ENCODE peak calls at places on chromosome 12, in five cellular contexts. One of them, this sample, is unnamed.
A peak's percentile ranks its signal among the peaks of the same experiment; 100 is the strongest.

GRCh38 chr12:69739287-69740191 is 879 bp downstream of the RAB3IP start:
- DNase-seq in colonic mucosa: peak; percentile 73
- DNase-seq in AG04449: no peak
- DNase-seq in breast epithelium: peak; percentile 57
- DNase-seq in mesothelial cell of epicardium: peak; percentile 42
- DNase-seq in this sample: peak; percentile 66

GRCh38 chr12:84507914-84508313 is 404.7 kb downstream of the SLC6A15 start:
- DNase-seq in colonic mucosa: no peak
- DNase-seq in AG04449: no peak
- DNase-seq in breast epithelium: no peak
- DNase-seq in mesothelial cell of epicardium: no peak
- DNase-seq in this sample: peak; percentile 7

GRCh38 chr12:91811481-91812287 is 334.0 kb downstream of the BTG1 start:
- DNase-seq in colonic mucosa: peak; percentile 87
- DNase-seq in AG04449: no peak
- DNase-seq in breast epithelium: peak; percentile 61
- DNase-seq in mesothelial cell of epicardium: peak; percentile 23
- DNase-seq in this sample: peak; percentile 60

GRCh38 chr12:93336344-93336743 is 41.4 kb upstream of the NUDT4 start:
- DNase-seq in colonic mucosa: no peak
- DNase-seq in AG04449: peak; percentile 47
- DNase-seq in breast epithelium: no peak
- DNase-seq in mesothelial cell of epicardium: no peak
- DNase-seq in this sample: no peak

GRCh38 chr12:57212701-57213067 is 3.9 kb upstream of the NXPH4 start:
- DNase-seq in colonic mucosa: no peak
- DNase-seq in AG04449: no peak
- DNase-seq in breast epithelium: no peak
- DNase-seq in mesothelial cell of epicardium: no peak
- DNase-seq in this sample: no peak

GRCh38 chr12:92593734-92594402 is 108.9 kb upstream of the PLEKHG7 start:
- DNase-seq in colonic mucosa: peak; percentile 19
- DNase-seq in AG04449: peak; percentile 91
- DNase-seq in breast epithelium: no peak
- DNase-seq in mesothelial cell of epicardium: no peak
- DNase-seq in this sample: peak; percentile 13

GRCh38 chr12:93946542-93947150 is 201.7 kb upstream of the PLXNC1 start:
- DNase-seq in colonic mucosa: no peak
- DNase-seq in AG04449: no peak
- DNase-seq in breast epithelium: no peak
- DNase-seq in mesothelial cell of epicardium: no peak
- DNase-seq in this sample: no peak

GRCh38 chr12:43147893-43148292 is 404.1 kb downstream of the ADAMTS20 start:
- DNase-seq in colonic mucosa: no peak
- DNase-seq in AG04449: no peak
- DNase-seq in breast epithelium: no peak
- DNase-seq in mesothelial cell of epicardium: no peak
- DNase-seq in this sample: no peak

GRCh38 chr12:114625294-114625851 is 58.6 kb downstream of the TBX3 start:
- DNase-seq in colonic mucosa: peak; percentile 41
- DNase-seq in AG04449: no peak
- DNase-seq in breast epithelium: no peak
- DNase-seq in mesothelial cell of epicardium: peak; percentile 43
- DNase-seq in this sample: peak; percentile 30

GRCh38 chr12:123243851-123244250 is 10.6 kb downstream of the MTRFR start:
- DNase-seq in colonic mucosa: no peak
- DNase-seq in AG04449: no peak
- DNase-seq in breast epithelium: no peak
- DNase-seq in mesothelial cell of epicardium: no peak
- DNase-seq in this sample: no peak

GRCh38 chr12:82746668-82747067 is 60.0 kb downstream of the TMTC2 start:
- DNase-seq in colonic mucosa: no peak
- DNase-seq in AG04449: no peak
- DNase-seq in breast epithelium: no peak
- DNase-seq in mesothelial cell of epicardium: no peak
- DNase-seq in this sample: no peak

GRCh38 chr12:122523280-122523679 is 3.5 kb downstream of the RSRC2 start:
- DNase-seq in colonic mucosa: no peak
- DNase-seq in AG04449: no peak
- DNase-seq in breast epithelium: no peak
- DNase-seq in mesothelial cell of epicardium: no peak
- DNase-seq in this sample: no peak

GRCh38 chr12:54277823-54278276 is 2.1 kb downstream of the CBX5 start:
- DNase-seq in colonic mucosa: no peak
- DNase-seq in AG04449: no peak
- DNase-seq in breast epithelium: no peak
- DNase-seq in mesothelial cell of epicardium: no peak
- DNase-seq in this sample: no peak

GRCh38 chr12:47704719-47705118 is 1.1 kb downstream of the RPAP3 start:
- DNase-seq in colonic mucosa: no peak
- DNase-seq in AG04449: no peak
- DNase-seq in breast epithelium: no peak
- DNase-seq in mesothelial cell of epicardium: no peak
- DNase-seq in this sample: no peak

GRCh38 chr12:91180577-91180976 is 2.0 kb downstream of the DCN start:
- DNase-seq in colonic mucosa: no peak
- DNase-seq in AG04449: peak; percentile 66
- DNase-seq in breast epithelium: no peak
- DNase-seq in mesothelial cell of epicardium: no peak
- DNase-seq in this sample: no peak

GRCh38 chr12:22494319-22494718 is 50.0 kb downstream of the C2CD5 start:
- DNase-seq in colonic mucosa: no peak
- DNase-seq in AG04449: no peak
- DNase-seq in breast epithelium: no peak
- DNase-seq in mesothelial cell of epicardium: no peak
- DNase-seq in this sample: no peak

GRCh38 chr12:108399514-108399913 is 60.4 kb upstream of the CMKLR1 start:
- DNase-seq in colonic mucosa: no peak
- DNase-seq in AG04449: no peak
- DNase-seq in breast epithelium: no peak
- DNase-seq in mesothelial cell of epicardium: no peak
- DNase-seq in this sample: peak; percentile 50

GRCh38 chr12:122182887-122183587 is at the start of gene LRRC43:
- DNase-seq in colonic mucosa: peak; percentile 41
- DNase-seq in AG04449: no peak
- DNase-seq in breast epithelium: no peak
- DNase-seq in mesothelial cell of epicardium: no peak
- DNase-seq in this sample: peak; percentile 66

GRCh38 chr12:42652048-42652447 is 62.5 kb upstream of the PRICKLE1 start:
- DNase-seq in colonic mucosa: no peak
- DNase-seq in AG04449: no peak
- DNase-seq in breast epithelium: no peak
- DNase-seq in mesothelial cell of epicardium: no peak
- DNase-seq in this sample: no peak

GRCh38 chr12:124478985-124479645 is 88.3 kb downstream of the NCOR2 start:
- DNase-seq in colonic mucosa: no peak
- DNase-seq in AG04449: no peak
- DNase-seq in breast epithelium: no peak
- DNase-seq in mesothelial cell of epicardium: no peak
- DNase-seq in this sample: no peak

GRCh38 chr12:57276935-57277563 is 26.1 kb upstream of the STAC3 start:
- DNase-seq in colonic mucosa: peak; percentile 34
- DNase-seq in AG04449: no peak
- DNase-seq in breast epithelium: no peak
- DNase-seq in mesothelial cell of epicardium: no peak
- DNase-seq in this sample: peak; percentile 48

GRCh38 chr12:43655586-43655985 is 103.0 kb downstream of the PUS7L start:
- DNase-seq in colonic mucosa: no peak
- DNase-seq in AG04449: no peak
- DNase-seq in breast epithelium: no peak
- DNase-seq in mesothelial cell of epicardium: no peak
- DNase-seq in this sample: no peak

GRCh38 chr12:53251477-53252348 is 16.4 kb upstream of the ESPL1 start:
- DNase-seq in colonic mucosa: peak; percentile 79
- DNase-seq in AG04449: no peak
- DNase-seq in breast epithelium: peak; percentile 76
- DNase-seq in mesothelial cell of epicardium: peak; percentile 71
- DNase-seq in this sample: peak; percentile 87

GRCh38 chr12:42385341-42385841 is 59.4 kb downstream of the PPHLN1 start:
- DNase-seq in colonic mucosa: no peak
- DNase-seq in AG04449: no peak
- DNase-seq in breast epithelium: no peak
- DNase-seq in mesothelial cell of epicardium: no peak
- DNase-seq in this sample: no peak

GRCh38 chr12:49557917-49558215 is 10.1 kb downstream of the MCRS1 start:
- DNase-seq in colonic mucosa: no peak
- DNase-seq in AG04449: no peak
- DNase-seq in breast epithelium: no peak
- DNase-seq in mesothelial cell of epicardium: no peak
- DNase-seq in this sample: no peak

GRCh38 chr12:121866331-121866730 is 7.7 kb upstream of the HPD start:
- DNase-seq in colonic mucosa: no peak
- DNase-seq in AG04449: no peak
- DNase-seq in breast epithelium: no peak
- DNase-seq in mesothelial cell of epicardium: no peak
- DNase-seq in this sample: no peak

GRCh38 chr12:129202109-129202814 is 349.0 kb downstream of the GLT1D1 start:
- DNase-seq in colonic mucosa: no peak
- DNase-seq in AG04449: no peak
- DNase-seq in breast epithelium: no peak
- DNase-seq in mesothelial cell of epicardium: no peak
- DNase-seq in this sample: no peak

GRCh38 chr12:22443379-22444316 is 100.7 kb downstream of the C2CD5 start:
- DNase-seq in colonic mucosa: peak; percentile 62
- DNase-seq in AG04449: peak; percentile 17
- DNase-seq in breast epithelium: peak; percentile 55
- DNase-seq in mesothelial cell of epicardium: no peak
- DNase-seq in this sample: peak; percentile 67

GRCh38 chr12:39824505-39825198 is 205.0 kb upstream of the ABCD2 start:
- DNase-seq in colonic mucosa: no peak
- DNase-seq in AG04449: no peak
- DNase-seq in breast epithelium: no peak
- DNase-seq in mesothelial cell of epicardium: no peak
- DNase-seq in this sample: no peak

GRCh38 chr12:103249614-103250013 is 246.2 kb downstream of the C12orf42 start:
- DNase-seq in colonic mucosa: no peak
- DNase-seq in AG04449: no peak
- DNase-seq in breast epithelium: no peak
- DNase-seq in mesothelial cell of epicardium: no peak
- DNase-seq in this sample: no peak

GRCh38 chr12:48388938-48389337 is 38.2 kb upstream of the ZNF641 start:
- DNase-seq in colonic mucosa: no peak
- DNase-seq in AG04449: no peak
- DNase-seq in breast epithelium: no peak
- DNase-seq in mesothelial cell of epicardium: no peak
- DNase-seq in this sample: no peak

GRCh38 chr12:43848786-43849185 is 12.9 kb downstream of the TMEM117 start:
- DNase-seq in colonic mucosa: no peak
- DNase-seq in AG04449: no peak
- DNase-seq in breast epithelium: no peak
- DNase-seq in mesothelial cell of epicardium: no peak
- DNase-seq in this sample: no peak

GRCh38 chr12:119681953-119682352 is 14.0 kb downstream of the PRKAB1 start:
- DNase-seq in colonic mucosa: no peak
- DNase-seq in AG04449: no peak
- DNase-seq in breast epithelium: no peak
- DNase-seq in mesothelial cell of epicardium: no peak
- DNase-seq in this sample: no peak

GRCh38 chr12:120763250-120763649 is 37.6 kb downstream of the ACADS start:
- DNase-seq in colonic mucosa: no peak
- DNase-seq in AG04449: no peak
- DNase-seq in breast epithelium: no peak
- DNase-seq in mesothelial cell of epicardium: no peak
- DNase-seq in this sample: no peak

GRCh38 chr12:109273354-109273753 is 35.7 kb downstream of the FOXN4 start:
- DNase-seq in colonic mucosa: no peak
- DNase-seq in AG04449: no peak
- DNase-seq in breast epithelium: no peak
- DNase-seq in mesothelial cell of epicardium: no peak
- DNase-seq in this sample: no peak

This sample was measured in body of pancreas.